ENCODE peak calls at places on chromosomes 11 and 22, in seven cellular contexts. One of them, this sample, is unnamed.
A peak's percentile ranks its signal among the peaks of the same experiment; 100 is the strongest.

GRCh38 chr11:126060651-126061220 is 1.9 kb downstream of the CDON start:
- DNase-seq in HTR-8/SVneo: no peak
- DNase-seq in M059J: no peak
- DNase-seq in mesendoderm: no peak
- DNase-seq in activated CD8-positive, alpha-beta memory T cell treated with anti-CD3 and anti-CD28 coated beads for 1 hour: no peak
- DNase-seq in type B pancreatic cell: no peak
- DNase-seq in stimulated activated CD4-positive, alpha-beta T cell treated with anti-CD3 and anti-CD28 coated beads, Interleukin-4, amount 100 ng/mL, for 48 hours: no peak
- DNase-seq in this sample: no peak

GRCh38 chr22:22920104-22920654 is 32.6 kb downstream of the IGLL5 start:
- DNase-seq in HTR-8/SVneo: no peak
- DNase-seq in M059J: no peak
- DNase-seq in mesendoderm: no peak
- DNase-seq in activated CD8-positive, alpha-beta memory T cell treated with anti-CD3 and anti-CD28 coated beads for 1 hour: no peak
- DNase-seq in type B pancreatic cell: no peak
- DNase-seq in stimulated activated CD4-positive, alpha-beta T cell treated with anti-CD3 and anti-CD28 coated beads, Interleukin-4, amount 100 ng/mL, for 48 hours: no peak
- DNase-seq in this sample: no peak

GRCh38 chr11:111221208-111221607 is 24.3 kb upstream of the POU2AF2 start:
- DNase-seq in HTR-8/SVneo: no peak
- DNase-seq in M059J: no peak
- DNase-seq in mesendoderm: no peak
- DNase-seq in activated CD8-positive, alpha-beta memory T cell treated with anti-CD3 and anti-CD28 coated beads for 1 hour: no peak
- DNase-seq in type B pancreatic cell: no peak
- DNase-seq in stimulated activated CD4-positive, alpha-beta T cell treated with anti-CD3 and anti-CD28 coated beads, Interleukin-4, amount 100 ng/mL, for 48 hours: no peak
- DNase-seq in this sample: no peak

GRCh38 chr22:40703731-40704130 is 24.4 kb downstream of the MCHR1 start:
- DNase-seq in HTR-8/SVneo: no peak
- DNase-seq in M059J: no peak
- DNase-seq in mesendoderm: no peak
- DNase-seq in activated CD8-positive, alpha-beta memory T cell treated with anti-CD3 and anti-CD28 coated beads for 1 hour: no peak
- DNase-seq in type B pancreatic cell: no peak
- DNase-seq in stimulated activated CD4-positive, alpha-beta T cell treated with anti-CD3 and anti-CD28 coated beads, Interleukin-4, amount 100 ng/mL, for 48 hours: no peak
- DNase-seq in this sample: no peak

GRCh38 chr11:61756452-61757212 is 4.2 kb downstream of the MYRF start:
- DNase-seq in HTR-8/SVneo: peak; percentile 68
- DNase-seq in M059J: peak; percentile 85
- DNase-seq in mesendoderm: peak; percentile 49
- DNase-seq in activated CD8-positive, alpha-beta memory T cell treated with anti-CD3 and anti-CD28 coated beads for 1 hour: no peak
- DNase-seq in type B pancreatic cell: no peak
- DNase-seq in stimulated activated CD4-positive, alpha-beta T cell treated with anti-CD3 and anti-CD28 coated beads, Interleukin-4, amount 100 ng/mL, for 48 hours: no peak
- DNase-seq in this sample: no peak

GRCh38 chr22:48415535-48415934 is 1412.1 kb downstream of the BRD1 start:
- DNase-seq in HTR-8/SVneo: no peak
- DNase-seq in M059J: no peak
- DNase-seq in mesendoderm: no peak
- DNase-seq in activated CD8-positive, alpha-beta memory T cell treated with anti-CD3 and anti-CD28 coated beads for 1 hour: no peak
- DNase-seq in type B pancreatic cell: no peak
- DNase-seq in stimulated activated CD4-positive, alpha-beta T cell treated with anti-CD3 and anti-CD28 coated beads, Interleukin-4, amount 100 ng/mL, for 48 hours: no peak
- DNase-seq in this sample: no peak

GRCh38 chr11:45145421-45146071 is 893 bp upstream of the PRDM11 start:
- DNase-seq in HTR-8/SVneo: no peak
- DNase-seq in M059J: peak; percentile 46
- DNase-seq in mesendoderm: peak; percentile 92
- DNase-seq in activated CD8-positive, alpha-beta memory T cell treated with anti-CD3 and anti-CD28 coated beads for 1 hour: no peak
- DNase-seq in type B pancreatic cell: peak; percentile 66
- DNase-seq in stimulated activated CD4-positive, alpha-beta T cell treated with anti-CD3 and anti-CD28 coated beads, Interleukin-4, amount 100 ng/mL, for 48 hours: no peak
- DNase-seq in this sample: no peak

GRCh38 chr22:35986085-35986484 is 42.5 kb downstream of the RBFOX2 start:
- DNase-seq in HTR-8/SVneo: no peak
- DNase-seq in M059J: peak; percentile 7
- DNase-seq in mesendoderm: no peak
- DNase-seq in activated CD8-positive, alpha-beta memory T cell treated with anti-CD3 and anti-CD28 coated beads for 1 hour: no peak
- DNase-seq in type B pancreatic cell: no peak
- DNase-seq in stimulated activated CD4-positive, alpha-beta T cell treated with anti-CD3 and anti-CD28 coated beads, Interleukin-4, amount 100 ng/mL, for 48 hours: no peak
- DNase-seq in this sample: no peak

GRCh38 chr11:34379081-34379480 is 21.3 kb upstream of the ABTB2 start:
- DNase-seq in HTR-8/SVneo: peak; percentile 13
- DNase-seq in M059J: peak; percentile 74
- DNase-seq in mesendoderm: no peak
- DNase-seq in activated CD8-positive, alpha-beta memory T cell treated with anti-CD3 and anti-CD28 coated beads for 1 hour: no peak
- DNase-seq in type B pancreatic cell: no peak
- DNase-seq in stimulated activated CD4-positive, alpha-beta T cell treated with anti-CD3 and anti-CD28 coated beads, Interleukin-4, amount 100 ng/mL, for 48 hours: no peak
- DNase-seq in this sample: peak; percentile 12

GRCh38 chr11:45922425-45923082 is at the start of gene LARGE2:
- DNase-seq in HTR-8/SVneo: peak; percentile 79
- DNase-seq in M059J: no peak
- DNase-seq in mesendoderm: peak; percentile 80
- DNase-seq in activated CD8-positive, alpha-beta memory T cell treated with anti-CD3 and anti-CD28 coated beads for 1 hour: no peak
- DNase-seq in type B pancreatic cell: no peak
- DNase-seq in stimulated activated CD4-positive, alpha-beta T cell treated with anti-CD3 and anti-CD28 coated beads, Interleukin-4, amount 100 ng/mL, for 48 hours: no peak
- DNase-seq in this sample: no peak

GRCh38 chr11:72038491-72038890 is 39.8 kb downstream of the IL18BP start:
- DNase-seq in HTR-8/SVneo: no peak
- DNase-seq in M059J: no peak
- DNase-seq in mesendoderm: no peak
- DNase-seq in activated CD8-positive, alpha-beta memory T cell treated with anti-CD3 and anti-CD28 coated beads for 1 hour: no peak
- DNase-seq in type B pancreatic cell: no peak
- DNase-seq in stimulated activated CD4-positive, alpha-beta T cell treated with anti-CD3 and anti-CD28 coated beads, Interleukin-4, amount 100 ng/mL, for 48 hours: no peak
- DNase-seq in this sample: no peak

GRCh38 chr22:46936378-46936916 is 174.0 kb downstream of the TBC1D22A start:
- DNase-seq in HTR-8/SVneo: no peak
- DNase-seq in M059J: peak; percentile 34
- DNase-seq in mesendoderm: no peak
- DNase-seq in activated CD8-positive, alpha-beta memory T cell treated with anti-CD3 and anti-CD28 coated beads for 1 hour: no peak
- DNase-seq in type B pancreatic cell: no peak
- DNase-seq in stimulated activated CD4-positive, alpha-beta T cell treated with anti-CD3 and anti-CD28 coated beads, Interleukin-4, amount 100 ng/mL, for 48 hours: no peak
- DNase-seq in this sample: no peak

GRCh38 chr11:125376117-125376516 is 119.9 kb downstream of the FEZ1 start:
- DNase-seq in HTR-8/SVneo: no peak
- DNase-seq in M059J: peak; percentile 13
- DNase-seq in mesendoderm: peak; percentile 35
- DNase-seq in activated CD8-positive, alpha-beta memory T cell treated with anti-CD3 and anti-CD28 coated beads for 1 hour: no peak
- DNase-seq in type B pancreatic cell: no peak
- DNase-seq in stimulated activated CD4-positive, alpha-beta T cell treated with anti-CD3 and anti-CD28 coated beads, Interleukin-4, amount 100 ng/mL, for 48 hours: no peak
- DNase-seq in this sample: no peak

This sample was measured in SIG-M5.